ENCODE peak calls at places on chromosomes 7 and 10, in four cellular contexts. Y is bronchial epithelial cell, Z is suprapubic skin, Q is epithelial cell of proximal tubule. O is an unnamed sample.

GRCh38 chr7:130831817-130832481 is 97.9 kb upstream of the KLF14 start:
- DNase-seq in Y (peak), Z (no peak), Q (no peak), O (no peak)

GRCh38 chr7:95904099-95904498 is 131.7 kb downstream of the DYNC1I1 start:
- DNase-seq in Y (no peak), Z (no peak), Q (no peak), O (no peak)

GRCh38 chr7:55308186-55308929 is 56.8 kb upstream of the LANCL2 start:
- DNase-seq in Y (no peak), Z (no peak), Q (no peak), O (no peak)

GRCh38 chr10:103804866-103805265 is 50.5 kb downstream of the SH3PXD2A start:
- DNase-seq in Y (no peak), Z (no peak), Q (no peak), O (peak)

GRCh38 chr7:117085769-117086463 is 132.6 kb downstream of the ST7 start:
- DNase-seq in Y (peak), Z (no peak), Q (no peak), O (no peak)

GRCh38 chr7:31957756-31958155 is 112.5 kb downstream of the PDE1C start:
- DNase-seq in Y (no peak), Z (no peak), Q (no peak), O (no peak)

GRCh38 chr10:71959526-71959925 is 4.7 kb upstream of the CHST3 start:
- DNase-seq in Y (no peak), Z (no peak), Q (no peak), O (no peak)

GRCh38 chr10:119412831-119413737 is 129.4 kb downstream of the RGS10 start:
- DNase-seq in Y (peak), Z (no peak), Q (no peak), O (no peak)

GRCh38 chr7:6705959-6706665 is 635 bp downstream of the ZNF12 start:
- DNase-seq in Y (peak), Z (peak), Q (no peak), O (peak)

GRCh38 chr10:71323407-71323806 is 4.3 kb downstream of the SLC29A3 start:
- DNase-seq in Y (peak), Z (no peak), Q (no peak), O (no peak)

GRCh38 chr7:139118234-139118802 is 8.8 kb upstream of the ZC3HAV1 start:
- DNase-seq in Y (peak), Z (no peak), Q (no peak), O (no peak)

GRCh38 chr7:70710011-70710480 is 421.9 kb upstream of the GALNT17 start:
- DNase-seq in Y (peak), Z (no peak), Q (peak), O (no peak)

GRCh38 chr7:12418452-12418851 is 14.8 kb upstream of the VWDE start:
- DNase-seq in Y (no peak), Z (no peak), Q (no peak), O (no peak)

GRCh38 chr7:107150375-107151073 is 18.3 kb upstream of the HBP1 start:
- DNase-seq in Y (peak), Z (peak), Q (no peak), O (peak)

GRCh38 chr10:44030132-44030531 is 354.8 kb downstream of the CXCL12 start:
- DNase-seq in Y (no peak), Z (no peak), Q (no peak), O (no peak)

GRCh38 chr7:101466871-101467270 is 104.2 kb downstream of the COL26A1 start:
- DNase-seq in Y (no peak), Z (no peak), Q (no peak), O (no peak)

GRCh38 chr7:101470668-101471067 is 108.0 kb downstream of the COL26A1 start:
- DNase-seq in Y (no peak), Z (no peak), Q (no peak), O (no peak)

GRCh38 chr7:101465131-101465530 is 102.5 kb downstream of the COL26A1 start:
- DNase-seq in Y (no peak), Z (no peak), Q (no peak), O (no peak)

DNA sequence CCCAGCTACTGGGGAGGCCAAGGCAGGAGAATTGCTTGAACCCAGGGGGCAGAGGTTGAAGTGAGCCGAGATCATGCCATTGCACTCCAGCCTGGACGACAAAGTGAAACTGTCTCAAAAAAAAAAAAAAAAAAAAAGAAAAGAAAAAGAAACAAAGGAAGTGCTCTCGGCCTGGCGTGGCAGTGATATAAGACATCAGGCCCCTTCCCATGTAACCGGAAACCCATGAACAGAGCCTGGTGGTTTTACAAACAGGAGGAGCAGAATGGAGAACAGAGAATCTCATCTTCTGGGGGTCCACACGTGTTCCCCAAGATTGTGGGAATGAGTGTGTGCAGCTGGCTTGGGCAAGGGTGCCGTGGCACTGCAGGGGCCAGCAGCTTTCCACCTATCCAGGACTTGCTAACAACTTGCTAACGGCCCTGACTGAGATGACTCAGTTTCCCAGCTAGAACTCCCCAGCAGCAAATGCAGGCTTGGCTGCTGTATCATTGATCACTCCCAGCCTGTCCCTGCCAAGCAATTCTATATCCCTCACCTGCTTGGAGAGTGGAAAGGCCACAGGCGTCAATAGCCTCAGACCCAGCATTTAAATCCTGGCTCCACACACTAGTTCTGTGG is 103.0 kb downstream of the COL26A1 start:
- DNase-seq in Y (no peak), Z (no peak), Q (no peak), O (no peak)
- H3K4me3 ChIP-seq in Y (no peak), Z (no peak), Q (no peak), O (no peak)

GRCh38 chr10:97037365-97038361 is 148.1 kb downstream of the SLIT1 start:
- DNase-seq in Y (peak), Z (peak), Q (peak), O (peak)
- H3K4me3 ChIP-seq in Y (peak), Z (peak), Q (peak), O (peak)

GRCh38 chr10:132703305-132704007 is 82.5 kb downstream of the NKX6-2 start:
- DNase-seq in Y (no peak), Z (peak), Q (no peak), O (no peak)
- H3K4me3 ChIP-seq in Y (no peak), Z (no peak), Q (no peak), O (no peak)

GRCh38 chr10:46523119-46523880 is 33.2 kb downstream of the GPRIN2 start:
- DNase-seq in Y (no peak), Z (peak), Q (no peak), O (no peak)
- H3K4me3 ChIP-seq in Y (no peak), Z (no peak), Q (no peak), O (no peak)

DNA sequence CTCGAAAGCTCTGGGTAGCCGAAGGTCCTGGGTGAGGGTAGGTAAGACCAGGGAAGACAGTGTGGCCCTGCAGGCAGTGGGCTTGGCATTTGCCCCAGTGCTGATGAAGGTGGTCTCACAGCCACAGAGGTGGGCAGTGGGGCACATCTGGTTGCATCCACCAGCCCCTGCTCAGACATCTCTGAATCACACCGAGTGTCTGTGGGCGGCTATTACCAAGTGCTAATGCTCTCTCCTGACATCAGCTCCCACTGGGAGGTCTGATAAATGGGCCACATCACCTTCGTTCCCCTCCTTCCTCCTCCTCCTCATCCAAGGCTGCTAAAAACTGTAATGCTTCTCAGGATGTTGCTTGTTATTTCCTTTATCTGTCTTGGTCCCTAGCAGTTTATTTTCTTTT is 330.9 kb upstream of the COBL start:
- DNase-seq in Y (no peak), Z (no peak), Q (no peak), O (no peak)
- H3K4me3 ChIP-seq in Y (no peak), Z (no peak), Q (no peak), O (peak)

DNA sequence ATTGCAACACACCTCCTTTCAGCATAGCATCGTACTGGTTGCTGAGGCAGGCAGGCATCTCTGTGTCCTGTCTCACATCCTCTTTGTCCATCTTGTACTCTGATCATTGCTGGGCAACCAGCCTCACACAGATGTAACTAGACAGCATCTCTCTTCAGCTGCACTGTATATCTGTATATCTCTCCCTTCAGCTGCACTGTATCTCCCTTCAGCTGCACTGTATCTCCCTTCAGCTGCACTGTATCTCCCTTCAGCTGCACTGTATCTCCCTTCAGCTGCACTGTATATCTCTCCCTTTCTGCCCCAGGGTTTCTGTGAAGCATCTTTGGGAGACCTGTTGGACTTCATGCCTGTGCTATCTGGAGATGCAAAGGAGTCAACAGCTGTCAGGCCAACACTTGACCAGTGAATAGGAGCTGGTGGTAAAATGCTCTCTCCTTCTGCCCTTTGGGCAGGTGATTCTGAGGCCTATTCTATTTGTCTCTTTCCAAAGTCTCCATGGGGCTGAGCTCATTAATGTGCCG is 40.3 kb downstream of the TMEM178B start:
- DNase-seq in Y (no peak), Z (no peak), Q (no peak), O (no peak)
- H3K4me3 ChIP-seq in Y (no peak), Z (no peak), Q (no peak), O (no peak)

GRCh38 chr7:2527505-2528464 is 8.2 kb downstream of the LFNG start:
- DNase-seq in Y (peak), Z (no peak), Q (no peak), O (peak)
- H3K4me3 ChIP-seq in Y (no peak), Z (no peak), Q (no peak), O (no peak)

GRCh38 chr10:13000431-13000830 is 1.1 kb downstream of the CCDC3 start:
- DNase-seq in Y (no peak), Z (no peak), Q (no peak), O (no peak)
- H3K4me3 ChIP-seq in Y (peak), Z (peak), Q (no peak), O (no peak)

O was measured in BE2C.